ENCODE peak calls at places on chromosomes 1 and 21, in ten cellular contexts. N is transverse colon, Z is breast epithelium, D is GM12891, Q is prostate gland, I is stomach, K is suprapubic skin, O is spleen, U is K562, L is sigmoid colon. J is an unnamed sample.

GRCh38 chr1:150563340-150564038 is 14.3 kb downstream of the ADAMTSL4 start:
- DNase-seq in O (peak), K (no peak), L (peak), D (no peak), I (peak), U (no peak), Q (peak), Z (peak), N (peak), J (no peak)

GRCh38 chr1:179231923-179232322 is 2.4 kb upstream of the ABL2 start:
- DNase-seq in K (no peak), Z (no peak), D (no peak), L (no peak), N (no peak), I (no peak), Q (no peak), O (no peak), U (peak), J (no peak)

GRCh38 chr1:93384656-93385055 is 38.9 kb downstream of the DR1 start:
- DNase-seq in U (no peak), O (no peak), L (no peak), N (no peak), D (no peak), Q (no peak), K (no peak), Z (no peak), I (no peak), J (no peak)

GRCh38 chr21:45533731-45534571 is 8.3 kb downstream of the SLC19A1 start:
- DNase-seq in U (no peak), N (peak), O (peak), I (peak), D (no peak), L (peak), K (peak), Q (no peak), Z (no peak), J (peak)

GRCh38 chr1:30966690-30967369 is 58.3 kb upstream of the SDC3 start:
- DNase-seq in Z (no peak), K (no peak), L (no peak), Q (no peak), N (no peak), I (no peak), U (peak), O (no peak), D (no peak), J (no peak)

GRCh38 chr1:156401681-156402081 is 32.7 kb downstream of the RHBG start:
- DNase-seq in O (no peak), I (no peak), Q (no peak), N (no peak), U (no peak), Z (no peak), L (no peak), K (no peak), D (no peak), J (no peak)

GRCh38 chr1:231702804-231703203 is 76.2 kb downstream of the DISC1 start:
- DNase-seq in O (no peak), Z (no peak), K (no peak), N (no peak), D (no peak), L (no peak), I (no peak), U (no peak), Q (no peak), J (no peak)

GRCh38 chr1:209076688-209077087 is 506.8 kb upstream of the CAMK1G start:
- DNase-seq in Q (no peak), D (no peak), Z (no peak), O (no peak), I (no peak), L (no peak), K (no peak), N (peak), U (no peak), J (no peak)

GRCh38 chr21:41235214-41235613 is 67.3 kb downstream of the BACE2 start:
- DNase-seq in L (no peak), O (no peak), I (no peak), K (no peak), U (no peak), Z (no peak), Q (no peak), D (no peak), N (no peak), J (no peak)

GRCh38 chr21:34576043-34576466 is 38.9 kb downstream of the RCAN1 start:
- DNase-seq in N (no peak), Q (peak), O (no peak), D (no peak), U (no peak), I (no peak), Z (peak), K (no peak), L (no peak), J (no peak)

GRCh38 chr1:29256979-29257804 is 20.9 kb downstream of the PTPRU start:
- DNase-seq in D (no peak), Q (no peak), K (no peak), Z (no peak), O (peak), N (no peak), I (no peak), L (peak), U (no peak), J (no peak)

GRCh38 chr1:190474010-190474409 is 3.7 kb downstream of the BRINP3 start:
- DNase-seq in U (no peak), L (no peak), K (no peak), N (no peak), Q (no peak), D (no peak), I (no peak), Z (no peak), O (no peak), J (no peak)

GRCh38 chr1:55289614-55290013 is 74.5 kb upstream of the USP24 start:
- DNase-seq in N (no peak), D (no peak), K (no peak), Q (no peak), O (no peak), I (no peak), L (no peak), Z (no peak), U (no peak), J (no peak)

GRCh38 chr1:189496768-189497167 is 980.9 kb downstream of the BRINP3 start:
- DNase-seq in N (no peak), K (no peak), Q (no peak), L (no peak), D (no peak), O (no peak), I (no peak), Z (no peak), U (no peak), J (no peak)

GRCh38 chr1:31828926-31829690 is 13.3 kb upstream of the SPOCD1 start:
- DNase-seq in O (no peak), Q (no peak), L (no peak), D (no peak), U (no peak), I (no peak), K (no peak), Z (no peak), N (no peak), J (no peak)

GRCh38 chr1:67522001-67522441 is 91.8 kb upstream of the SERBP1 start:
- DNase-seq in Q (no peak), K (no peak), I (no peak), Z (no peak), D (no peak), U (no peak), N (no peak), L (no peak), O (no peak), J (no peak)

GRCh38 chr1:167090289-167090942 is at the start of gene GPA33:
- DNase-seq in D (no peak), Z (no peak), I (no peak), O (no peak), L (no peak), N (peak), K (no peak), Q (no peak), U (no peak), J (no peak)

GRCh38 chr1:156618853-156619581 is at the start of gene HAPLN2:
- DNase-seq in U (no peak), Z (no peak), O (no peak), I (no peak), L (no peak), Q (no peak), D (no peak), N (no peak), K (no peak), J (no peak)

GRCh38 chr1:210830034-210831028 is 303.6 kb downstream of the KCNH1 start:
- DNase-seq in N (no peak), I (no peak), L (no peak), U (no peak), Z (no peak), K (no peak), Q (no peak), O (no peak), D (no peak), J (no peak)

GRCh38 chr21:45078877-45079281 is 4.5 kb downstream of the ADARB1 start:
- DNase-seq in O (no peak), L (peak), N (peak), Z (no peak), U (no peak), K (no peak), I (peak), Q (no peak), D (no peak), J (peak)

GRCh38 chr1:12342261-12343003 is 112.6 kb downstream of the VPS13D start:
- DNase-seq in N (no peak), Z (no peak), I (no peak), K (no peak), L (no peak), U (no peak), D (no peak), O (no peak), Q (no peak), J (no peak)

GRCh38 chr21:38140192-38140905 is 116.4 kb upstream of the KCNJ15 start:
- DNase-seq in L (no peak), U (no peak), O (no peak), I (peak), Z (peak), K (no peak), Q (peak), D (no peak), N (no peak), J (peak)

GRCh38 chr1:23619299-23620188 is 60.2 kb upstream of the ID3 start:
- DNase-seq in Q (peak), D (peak), L (no peak), O (peak), I (peak), Z (peak), N (peak), U (peak), K (no peak), J (peak)

GRCh38 chr1:166902279-166902678 is 26.2 kb upstream of the TADA1 start:
- DNase-seq in Z (no peak), Q (no peak), N (no peak), O (no peak), K (no peak), I (no peak), L (no peak), D (no peak), U (peak), J (no peak)

GRCh38 chr1:154869351-154870116 is 547 bp downstream of the KCNN3 start:
- DNase-seq in I (no peak), K (no peak), D (no peak), L (peak), Z (no peak), U (no peak), N (peak), Q (no peak), O (no peak), J (peak)

GRCh38 chr1:192225713-192226112 is 67.5 kb downstream of the RGS18 start:
- DNase-seq in L (no peak), D (no peak), I (no peak), U (no peak), Q (no peak), N (no peak), K (no peak), O (no peak), Z (no peak), J (no peak)

GRCh38 chr1:178939328-178939727 is 68.5 kb upstream of the ANGPTL1 start:
- DNase-seq in K (no peak), N (no peak), L (no peak), Q (no peak), O (no peak), U (no peak), Z (no peak), I (no peak), D (no peak), J (no peak)

GRCh38 chr1:5342172-5342571 is 650.1 kb downstream of the NPHP4 start:
- DNase-seq in D (no peak), K (no peak), N (no peak), I (no peak), L (no peak), U (no peak), O (no peak), Q (no peak), Z (no peak), J (no peak)

GRCh38 chr1:27811741-27812500 is 18.7 kb upstream of the PPP1R8 start:
- DNase-seq in D (no peak), L (no peak), Q (no peak), Z (no peak), K (no peak), O (no peak), U (no peak), N (no peak), I (no peak), J (no peak)

GRCh38 chr1:247548847-247549246 is at the start of gene GCSAML:
- DNase-seq in I (no peak), N (no peak), Z (no peak), U (no peak), L (no peak), K (no peak), D (no peak), Q (no peak), O (no peak), J (no peak)
- TF ChIP-seq POLR2A in I (no peak), N (no peak), Z (no peak), U (no peak), L (no peak), K (no peak), D (no peak), Q (no peak), O (no peak), J (no peak)

DNA sequence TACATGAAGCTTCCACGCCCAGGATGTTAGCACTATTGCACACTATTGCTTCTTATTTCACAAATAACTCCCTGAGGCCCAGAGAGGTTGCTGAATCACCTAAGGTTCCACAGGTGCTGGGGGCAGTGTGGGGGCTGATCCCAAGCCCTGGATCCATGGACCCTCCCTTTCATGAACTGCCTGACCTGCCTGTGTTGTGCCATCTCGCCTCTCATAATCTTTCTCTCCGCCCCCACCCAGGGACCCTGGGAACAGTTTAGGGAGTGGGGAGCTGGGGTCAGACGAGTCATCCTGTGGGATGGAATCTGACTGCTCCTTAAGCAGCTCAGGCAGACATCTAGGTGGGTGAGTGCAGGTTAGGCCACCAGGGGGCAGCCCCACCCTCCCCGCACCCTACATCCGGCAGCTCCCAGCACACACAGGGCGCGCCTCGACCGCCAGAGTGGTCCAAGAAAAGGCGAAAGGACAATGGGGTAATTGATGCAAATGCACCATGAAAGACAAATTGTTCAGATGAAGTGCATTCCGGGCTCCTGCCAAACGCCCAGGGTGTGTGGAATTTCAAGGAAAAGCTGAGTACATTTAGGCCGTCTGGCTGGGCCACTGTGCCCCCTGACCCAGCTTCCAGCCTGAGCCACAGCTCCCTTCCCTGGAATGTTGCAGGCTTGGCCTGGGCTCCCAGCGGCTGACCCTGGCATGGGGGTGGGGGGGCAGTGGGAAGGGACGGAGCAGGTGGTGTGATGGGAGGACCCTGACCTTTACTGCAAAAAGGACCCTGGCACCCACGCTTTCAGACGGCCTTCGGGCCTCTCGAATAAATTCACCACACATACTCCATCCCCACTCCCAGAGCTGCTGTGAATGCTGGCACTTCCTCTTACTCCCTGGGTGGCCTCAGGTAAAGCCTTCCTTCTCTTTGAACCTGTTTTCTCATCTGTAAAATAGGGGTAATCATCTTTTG is 20.8 kb downstream of the PHLDA3 start:
- DNase-seq in D (peak), U (peak), N (peak), O (peak), K (peak), Z (peak), L (peak), I (peak), Q (peak), J (peak)
- TF ChIP-seq POLR2AphosphoS5 in D (no peak), U (no peak), N (peak), O (peak), K (no peak), Z (peak), L (peak), I (peak), Q (peak), J (no peak)

GRCh38 chr1:205918955-205919746 is 24.1 kb downstream of the SLC26A9 start:
- DNase-seq in Q (peak), N (peak), U (peak), Z (peak), L (peak), K (peak), O (peak), D (peak), I (peak), J (no peak)
- TF ChIP-seq POLR2A in Q (no peak), N (no peak), U (no peak), Z (no peak), L (no peak), K (no peak), O (no peak), D (no peak), I (no peak), J (no peak)

GRCh38 chr1:183218039-183218618 is 32.1 kb downstream of the LAMC2 start:
- DNase-seq in K (peak), N (no peak), Z (no peak), D (no peak), L (no peak), O (no peak), Q (no peak), I (no peak), U (no peak), J (no peak)

GRCh38 chr1:183215936-183216335 is 29.9 kb downstream of the LAMC2 start:
- DNase-seq in L (no peak), U (no peak), N (no peak), Q (no peak), D (no peak), K (no peak), Z (no peak), I (no peak), O (no peak), J (no peak)

GRCh38 chr1:183222909-183223308 is 36.8 kb downstream of the LAMC2 start:
- DNase-seq in U (no peak), D (no peak), O (no peak), K (no peak), N (no peak), Q (no peak), Z (no peak), I (no peak), L (no peak), J (no peak)

GRCh38 chr1:183215076-183215720 is 29.1 kb downstream of the LAMC2 start:
- DNase-seq in K (no peak), Q (no peak), O (no peak), N (no peak), Z (no peak), I (no peak), D (no peak), U (no peak), L (no peak), J (no peak)

GRCh38 chr1:183218981-183219621 is 33.0 kb downstream of the LAMC2 start:
- DNase-seq in U (no peak), D (no peak), Z (peak), I (peak), N (peak), K (no peak), Q (peak), L (peak), O (peak), J (peak)
- TF ChIP-seq POLR2AphosphoS5 in U (no peak), D (no peak), Z (no peak), I (peak), N (no peak), K (no peak), Q (peak), L (peak), O (no peak), J (no peak)

GRCh38 chr1:42963378-42964005 is 4.8 kb upstream of the SLC2A1 start:
- DNase-seq in N (no peak), U (peak), Z (no peak), I (no peak), Q (no peak), O (no peak), D (no peak), L (no peak), K (no peak), J (no peak)

GRCh38 chr1:42962641-42963377 is 4.1 kb upstream of the SLC2A1 start:
- DNase-seq in D (no peak), K (no peak), N (no peak), I (peak), O (no peak), Z (no peak), Q (no peak), L (peak), U (peak), J (no peak)

GRCh38 chr1:42965339-42965738 is 6.7 kb upstream of the SLC2A1 start:
- DNase-seq in U (no peak), K (no peak), Q (no peak), D (no peak), I (no peak), N (no peak), O (no peak), Z (no peak), L (no peak), J (no peak)

GRCh38 chr1:42961560-42962091 is 3.0 kb upstream of the SLC2A1 start:
- DNase-seq in U (no peak), I (no peak), Z (no peak), K (no peak), O (no peak), L (no peak), Q (no peak), D (no peak), N (no peak), J (no peak)

GRCh38 chr1:42964032-42964812 is 5.6 kb upstream of the SLC2A1 start:
- DNase-seq in N (no peak), K (no peak), Z (no peak), Q (no peak), L (no peak), D (no peak), O (no peak), U (no peak), I (no peak), J (no peak)
- TF ChIP-seq POLR2A in N (no peak), K (no peak), Z (no peak), Q (no peak), L (no peak), D (no peak), O (no peak), U (no peak), I (no peak), J (no peak)

GRCh38 chr1:85606414-85606800 is 25.8 kb downstream of the CCN1 start:
- DNase-seq in N (no peak), Q (no peak), O (no peak), K (no peak), Z (no peak), I (no peak), D (no peak), L (no peak), U (no peak), J (no peak)

GRCh38 chr1:85607913-85608250 is 27.3 kb downstream of the CCN1 start:
- DNase-seq in U (no peak), L (no peak), D (no peak), Q (no peak), Z (no peak), I (no peak), O (no peak), N (no peak), K (no peak), J (no peak)

GRCh38 chr1:85608851-85609250 is 28.3 kb downstream of the CCN1 start:
- DNase-seq in Z (no peak), U (no peak), D (no peak), I (no peak), N (no peak), O (no peak), L (no peak), K (no peak), Q (no peak), J (no peak)

GRCh38 chr1:85605519-85606413 is 25.2 kb downstream of the CCN1 start:
- DNase-seq in K (no peak), L (no peak), O (no peak), N (no peak), Q (no peak), U (no peak), I (no peak), D (no peak), Z (no peak), J (no peak)

DNA sequence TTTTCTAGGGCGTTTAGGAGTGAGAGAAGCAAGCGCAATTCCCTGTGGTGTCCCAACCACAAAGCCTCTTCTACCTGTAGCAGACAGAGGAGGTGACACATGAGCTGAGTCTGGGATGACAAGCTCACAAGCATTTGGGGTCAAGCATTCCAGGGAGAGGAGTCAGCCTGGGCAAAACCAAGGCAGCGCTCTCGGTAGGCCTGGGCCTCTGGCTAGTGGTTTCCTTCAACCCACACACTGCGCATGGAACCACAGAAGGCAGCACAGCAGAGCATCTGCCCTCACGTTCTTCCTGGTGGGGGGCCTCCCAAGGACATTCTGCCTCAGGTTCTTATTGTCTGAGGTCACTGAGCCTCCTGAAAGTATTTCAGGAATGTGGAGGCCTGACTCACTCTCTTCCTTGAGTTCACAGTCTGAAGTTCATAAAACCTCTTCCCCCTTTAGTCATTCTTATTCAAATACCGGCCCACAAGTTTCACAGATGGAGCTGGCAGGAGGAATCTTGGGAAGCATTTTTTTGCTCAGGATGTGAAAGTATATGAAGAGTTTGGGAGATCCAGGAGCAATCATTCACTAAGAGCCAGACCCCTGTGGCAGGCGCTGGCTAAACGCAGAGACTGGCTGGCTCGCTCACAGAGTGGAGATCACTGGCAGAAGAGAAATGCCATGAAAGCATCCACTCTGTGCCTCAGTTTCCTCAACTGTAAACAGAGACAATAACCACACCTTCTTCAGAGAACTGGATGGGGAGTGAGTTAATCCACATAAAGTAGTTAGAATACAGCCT is 26.8 kb downstream of the CCN1 start:
- DNase-seq in O (no peak), U (no peak), D (no peak), Z (peak), Q (no peak), I (no peak), K (no peak), L (no peak), N (no peak), J (no peak)
- TF ChIP-seq POLR2AphosphoS5 in O (no peak), U (no peak), D (no peak), Z (no peak), Q (no peak), I (no peak), K (no peak), L (no peak), N (no peak), J (no peak)

J was measured in upper lobe of left lung.